ENCODE peak calls at places on chromosomes 7 and 10, in eight cellular contexts. Z is endothelial cell, K is AG04449, S is Calu3, V is K562, Y is RWPE1, A is AG04450, T is cardiac muscle cell. O is an unnamed sample.

GRCh38 chr7:111370002-111370401 is 192.3 kb downstream of the IMMP2L start:
- DNase-seq in Z (no peak), K (no peak), S (no peak), V (no peak), Y (no peak), A (no peak), T (no peak), O (no peak)

GRCh38 chr10:68276224-68276623 is 44.3 kb upstream of the ATOH7 start:
- DNase-seq in Z (no peak), K (no peak), S (no peak), V (no peak), Y (no peak), A (no peak), T (no peak), O (no peak)

GRCh38 chr10:125231116-125231812 is 70.9 kb upstream of the CTBP2 start:
- DNase-seq in Z (no peak), K (peak), S (peak), V (no peak), Y (peak), A (peak), T (peak), O (no peak)

GRCh38 chr10:62080905-62081304 is 179.4 kb downstream of the ARID5B start:
- DNase-seq in Z (no peak), K (no peak), S (no peak), V (no peak), Y (no peak), A (no peak), T (no peak), O (no peak)

GRCh38 chr7:4738711-4739527 is 36.5 kb upstream of the AP5Z1 start:
- DNase-seq in Z (no peak), K (peak), S (no peak), V (peak), Y (peak), A (no peak), T (peak), O (no peak)

GRCh38 chr10:123997486-123998196 is 95.8 kb downstream of the CHST15 start:
- DNase-seq in Z (no peak), K (peak), S (peak), V (no peak), Y (peak), A (peak), T (peak), O (no peak)

GRCh38 chr10:4181075-4181474 is 396.1 kb upstream of the KLF6 start:
- DNase-seq in Z (no peak), K (no peak), S (no peak), V (no peak), Y (no peak), A (no peak), T (no peak), O (no peak)

GRCh38 chr7:71626206-71626605 is 494.3 kb downstream of the GALNT17 start:
- DNase-seq in Z (no peak), K (no peak), S (no peak), V (no peak), Y (no peak), A (no peak), T (peak), O (no peak)

GRCh38 chr7:22594020-22594419 is 94.0 kb upstream of the STEAP1B start:
- DNase-seq in Z (no peak), K (no peak), S (no peak), V (no peak), Y (no peak), A (no peak), T (no peak), O (no peak)

GRCh38 chr10:102764340-102765257 is 20.9 kb downstream of the WBP1L start:
- DNase-seq in Z (no peak), K (no peak), S (no peak), V (no peak), Y (no peak), A (no peak), T (peak), O (no peak)

GRCh38 chr10:31263903-31264302 is 55.1 kb upstream of the ZEB1 start:
- DNase-seq in Z (no peak), K (no peak), S (no peak), V (no peak), Y (peak), A (no peak), T (no peak), O (no peak)

GRCh38 chr10:99777918-99778716 is 4.3 kb upstream of the ABCC2 start:
- DNase-seq in Z (no peak), K (no peak), S (no peak), V (peak), Y (no peak), A (no peak), T (no peak), O (no peak)

GRCh38 chr7:24587853-24588252 is 14.6 kb downstream of the PALS2 start:
- DNase-seq in Z (peak), K (no peak), S (peak), V (peak), Y (no peak), A (no peak), T (no peak), O (no peak)

GRCh38 chr7:14021069-14021468 is 31.6 kb upstream of the ETV1 start:
- DNase-seq in Z (no peak), K (peak), S (peak), V (no peak), Y (peak), A (peak), T (peak), O (no peak)

GRCh38 chr10:9262770-9263169 is 1208.3 kb downstream of the GATA3 start:
- DNase-seq in Z (no peak), K (no peak), S (peak), V (no peak), Y (no peak), A (no peak), T (no peak), O (no peak)

GRCh38 chr10:116836087-116836486 is 13.2 kb upstream of the ENO4 start:
- DNase-seq in Z (no peak), K (no peak), S (no peak), V (no peak), Y (no peak), A (no peak), T (no peak), O (no peak)

GRCh38 chr10:110850990-110851389 is 20.7 kb upstream of the PDCD4 start:
- DNase-seq in Z (no peak), K (no peak), S (no peak), V (no peak), Y (no peak), A (no peak), T (no peak), O (no peak)

GRCh38 chr7:151094675-151095074 is 8.4 kb downstream of the AGAP3 start:
- DNase-seq in Z (no peak), K (no peak), S (no peak), V (no peak), Y (no peak), A (no peak), T (no peak), O (no peak)

GRCh38 chr10:33327750-33328149 is 6.7 kb downstream of the NRP1 start:
- DNase-seq in Z (no peak), K (no peak), S (no peak), V (no peak), Y (no peak), A (no peak), T (peak), O (no peak)
- TF ChIP-seq CTCF in Z (no peak), K (peak), S (no peak), V (no peak), Y (peak), A (peak), T (peak), O (peak)

GRCh38 chr10:93821051-93821772 is 63.5 kb downstream of the LGI1 start:
- DNase-seq in Z (no peak), K (no peak), S (no peak), V (peak), Y (peak), A (no peak), T (peak), O (no peak)
- TF ChIP-seq CTCF in Z (peak), K (peak), S (no peak), V (peak), Y (no peak), A (peak), T (peak), O (peak)

DNA sequence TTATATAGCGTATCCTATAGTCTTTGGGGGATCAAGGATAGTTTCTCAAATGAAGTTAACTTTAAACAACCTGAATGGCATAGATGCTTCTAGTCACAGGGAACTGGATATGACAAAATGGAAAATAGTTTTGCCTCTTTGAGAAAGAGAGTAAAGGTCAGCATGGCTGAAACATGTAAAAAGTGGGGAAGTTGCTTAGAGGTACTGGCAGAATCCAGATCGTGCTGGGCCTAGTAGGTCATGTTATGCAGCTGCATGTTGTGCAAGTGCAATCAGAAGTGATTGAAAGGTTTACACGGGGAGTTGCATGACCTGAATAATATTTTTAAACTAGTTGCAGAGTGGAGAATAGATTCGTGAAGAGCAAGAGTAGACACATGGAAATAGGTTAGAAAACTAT is 201.1 kb upstream of the HDAC9 start:
- DNase-seq in Z (no peak), K (no peak), S (no peak), V (no peak), Y (no peak), A (no peak), T (no peak), O (no peak)
- TF ChIP-seq CTCF in Z (no peak), K (no peak), S (no peak), V (no peak), Y (no peak), A (no peak), T (no peak), O (no peak)

GRCh38 chr10:7327885-7328284 is 82.9 kb downstream of the SFMBT2 start:
- DNase-seq in Z (no peak), K (no peak), S (no peak), V (no peak), Y (no peak), A (no peak), T (no peak), O (no peak)
- TF ChIP-seq CTCF in Z (no peak), K (no peak), S (no peak), V (no peak), Y (no peak), A (no peak), T (no peak), O (no peak)

GRCh38 chr10:36147529-36147928 is 505.4 kb upstream of the FZD8 start:
- DNase-seq in Z (no peak), K (no peak), S (no peak), V (no peak), Y (no peak), A (no peak), T (no peak), O (no peak)
- TF ChIP-seq CTCF in Z (no peak), K (no peak), S (no peak), V (no peak), Y (no peak), A (no peak), T (no peak), O (no peak)

DNA sequence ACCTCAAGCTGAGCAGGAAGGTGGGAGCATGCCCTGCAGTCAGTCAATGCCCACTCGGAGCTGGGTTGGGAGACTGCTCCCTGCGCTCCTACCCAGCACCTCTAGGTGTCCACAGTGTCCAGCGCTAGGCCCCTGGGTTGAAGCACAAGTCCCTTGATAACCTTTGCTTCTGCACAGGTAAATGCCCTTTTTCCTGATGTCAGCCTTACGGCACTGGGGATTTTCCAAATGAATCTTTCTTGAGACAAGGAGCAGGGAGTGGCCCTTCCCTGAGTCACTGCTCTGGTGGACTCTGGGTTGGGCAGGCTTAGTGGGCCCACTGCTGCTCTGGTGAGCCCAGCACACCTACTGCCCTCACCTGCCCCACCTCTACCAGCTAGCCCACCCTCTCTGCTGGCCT is 61.9 kb upstream of the OPN4 start:
- DNase-seq in Z (no peak), K (no peak), S (peak), V (no peak), Y (no peak), A (no peak), T (no peak), O (no peak)
- TF ChIP-seq CTCF in Z (no peak), K (peak), S (no peak), V (peak), Y (no peak), A (no peak), T (peak), O (peak)

GRCh38 chr10:119209736-119210355 is 2.5 kb downstream of the GRK5 start:
- DNase-seq in Z (no peak), K (no peak), S (no peak), V (no peak), Y (no peak), A (no peak), T (peak), O (no peak)
- TF ChIP-seq CTCF in Z (peak), K (no peak), S (no peak), V (no peak), Y (peak), A (no peak), T (no peak), O (peak)

GRCh38 chr10:114077815-114078219 is 34.2 kb downstream of the ADRB1 start:
- DNase-seq in Z (no peak), K (no peak), S (no peak), V (no peak), Y (no peak), A (no peak), T (no peak), O (no peak)
- TF ChIP-seq CTCF in Z (no peak), K (no peak), S (no peak), V (no peak), Y (no peak), A (no peak), T (no peak), O (no peak)